ENCODE peak calls at places on chromosomes 4 and X, in four cellular contexts. Q, R, F and Z are unnamed samples.

GRCh38 chr4:89837385-89837995 is 529 bp upstream of the SNCA start:
- DNase-seq in Q (no peak), R (peak; percentile 12), F (peak; percentile 37), Z (peak; percentile 25)

GRCh38 chr4:172042714-172043114 is 229.5 kb downstream of the GALNTL6 start:
- DNase-seq in Q (peak; percentile 23), R (no peak), F (peak; percentile 8), Z (peak; percentile 24)

GRCh38 chr4:3294401-3295241 is 1.8 kb downstream of the RGS12 start:
- DNase-seq in Q (no peak), R (no peak), F (no peak), Z (no peak)

GRCh38 chrX:71871367-71871766 is 39.3 kb upstream of the NHSL2 start:
- DNase-seq in Q (no peak), R (no peak), F (peak; percentile 4), Z (peak; percentile 44)

GRCh38 chrX:68669872-68670271 is 22.4 kb downstream of the STARD8 start:
- DNase-seq in Q (no peak), R (no peak), F (no peak), Z (no peak)

GRCh38 chrX:39725928-39726619 is 371.7 kb downstream of the BCOR start:
- DNase-seq in Q (no peak), R (peak; percentile 67), F (peak; percentile 67), Z (no peak)

GRCh38 chrX:97326456-97326855 is 442.7 kb downstream of the RPA4 start:
- DNase-seq in Q (no peak), R (no peak), F (no peak), Z (no peak)

GRCh38 chr4:187618701-187619278 is 376.8 kb upstream of the ZFP42 start:
- DNase-seq in Q (no peak), R (peak; percentile 26), F (peak; percentile 72), Z (no peak)

GRCh38 chrX:139559383-139560042 is 29.0 kb downstream of the F9 start:
- DNase-seq in Q (peak; percentile 24), R (no peak), F (peak; percentile 35), Z (peak; percentile 11)

GRCh38 chrX:42597481-42597880 is 180.5 kb downstream of the PPP1R2C start:
- DNase-seq in Q (no peak), R (no peak), F (no peak), Z (no peak)

GRCh38 chr4:144316869-144317268 is 176.4 kb upstream of the GYPA start:
- DNase-seq in Q (no peak), R (no peak), F (no peak), Z (no peak)

GRCh38 chr4:40990899-40991265 is 223.5 kb downstream of the APBB2 start:
- DNase-seq in Q (no peak), R (no peak), F (no peak), Z (no peak)

GRCh38 chrX:116841290-116841689 is 378.5 kb upstream of the CT83 start:
- DNase-seq in Q (no peak), R (no peak), F (no peak), Z (no peak)

GRCh38 chrX:139832728-139833309 is 100.0 kb downstream of the ATP11C start:
- DNase-seq in Q (no peak), R (no peak), F (no peak), Z (no peak)

GRCh38 chr4:83917572-83917971 is 381.7 kb downstream of the GPAT3 start:
- DNase-seq in Q (no peak), R (no peak), F (peak; percentile 29), Z (no peak)

GRCh38 chrX:53085661-53086229 is 3.6 kb downstream of the TSPYL2 start:
- DNase-seq in Q (no peak), R (no peak), F (no peak), Z (no peak)

GRCh38 chr4:153639556-153640475 is 44.3 kb upstream of the TLR2 start:
- DNase-seq in Q (no peak), R (no peak), F (no peak), Z (no peak)

GRCh38 chrX:80755174-80755573 is 54.5 kb downstream of the BRWD3 start:
- DNase-seq in Q (no peak), R (no peak), F (no peak), Z (no peak)

GRCh38 chrX:103442536-103442901 is 66.2 kb downstream of the BEX3 start:
- DNase-seq in Q (no peak), R (no peak), F (peak; percentile 85), Z (no peak)

GRCh38 chr4:181503800-181504364 is 739.3 kb upstream of the TENM3 start:
- DNase-seq in Q (no peak), R (no peak), F (no peak), Z (no peak)

GRCh38 chr4:185318679-185319078 is 77.0 kb downstream of the LRP2BP start:
- DNase-seq in Q (no peak), R (no peak), F (peak; percentile 55), Z (no peak)

GRCh38 chrX:150282953-150283352 is 80.2 kb upstream of the MAMLD1 start:
- DNase-seq in Q (no peak), R (no peak), F (no peak), Z (no peak)

GRCh38 chrX:17744896-17745523 is 7.7 kb downstream of the SCML1 start:
- DNase-seq in Q (no peak), R (no peak), F (peak; percentile 27), Z (no peak)

GRCh38 chr4:181957088-181957487 is 286.1 kb upstream of the TENM3 start:
- DNase-seq in Q (no peak), R (peak; percentile 88), F (peak; percentile 91), Z (peak; percentile 37)

GRCh38 chrX:13937370-13938052 is 92.2 kb downstream of the GEMIN8 start:
- DNase-seq in Q (no peak), R (peak; percentile 20), F (peak; percentile 5), Z (peak; percentile 2)

GRCh38 chr4:16827762-16828724 is 70.4 kb downstream of the LDB2 start:
- DNase-seq in Q (no peak), R (no peak), F (no peak), Z (no peak)

GRCh38 chrX:139877710-139878414 is 55.0 kb downstream of the ATP11C start:
- DNase-seq in Q (no peak), R (no peak), F (peak; percentile 30), Z (no peak)

GRCh38 chrX:129650821-129651510 is 3.8 kb downstream of the APLN start:
- DNase-seq in Q (no peak), R (no peak), F (no peak), Z (no peak)

GRCh38 chr4:137623013-137623412 is 90.7 kb upstream of the PCDH18 start:
- DNase-seq in Q (no peak), R (no peak), F (no peak), Z (no peak)

DNA sequence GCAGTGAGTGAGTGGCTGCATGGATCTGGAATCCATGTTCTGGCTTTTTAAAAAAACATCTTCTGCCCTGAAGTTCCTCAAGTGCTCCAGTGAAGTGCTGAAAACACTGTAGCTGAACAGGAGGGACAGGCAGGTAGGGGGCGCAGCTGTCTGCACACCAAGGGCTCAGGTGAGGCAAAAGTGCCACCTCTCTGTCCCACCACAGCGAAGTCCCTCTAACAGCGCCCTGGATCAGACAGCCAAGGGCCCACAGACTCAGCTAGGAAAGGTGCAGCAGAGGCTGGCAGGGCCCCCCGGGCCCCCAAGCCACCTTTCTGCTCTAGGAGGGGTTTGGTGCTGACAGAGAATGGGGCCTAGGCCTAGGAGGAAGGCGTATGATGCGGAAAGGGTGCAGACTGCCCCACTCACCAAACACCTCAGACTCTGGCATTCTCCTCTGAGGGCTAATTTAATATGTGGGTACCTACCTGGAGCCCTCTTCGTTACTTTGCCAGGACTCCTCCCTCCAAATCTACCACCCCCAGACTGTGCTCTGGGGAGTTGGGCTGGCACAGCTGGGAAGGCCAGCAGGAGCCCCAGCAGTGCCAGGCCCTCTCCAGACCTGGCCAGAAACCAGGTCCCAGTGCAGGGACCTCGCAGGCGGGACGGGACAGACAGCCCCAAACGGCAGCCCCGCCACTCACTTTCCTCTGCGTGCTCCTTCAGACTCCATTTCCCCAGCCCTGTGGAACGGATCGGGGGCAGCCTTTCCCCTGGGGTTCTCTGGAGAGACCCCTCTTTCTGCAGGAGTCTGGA is 73.7 kb downstream of the ENPP6 start:
- DNase-seq in Q (no peak), R (no peak), F (no peak), Z (no peak)
- TF ChIP-seq CTCF in Q (peak; percentile 36), R (no peak), F (no peak), Z (no peak)

GRCh38 chr4:71231073-71231752 is 107.6 kb upstream of the SLC4A4 start:
- DNase-seq in Q (no peak), R (peak; percentile 16), F (no peak), Z (peak; percentile 39)

GRCh38 chr4:71230258-71230594 is 108.6 kb upstream of the SLC4A4 start:
- DNase-seq in Q (no peak), R (no peak), F (no peak), Z (no peak)

GRCh38 chr4:71230613-71231012 is 108.2 kb upstream of the SLC4A4 start:
- DNase-seq in Q (no peak), R (no peak), F (no peak), Z (no peak)

GRCh38 chr4:71231753-71232420 is 106.9 kb upstream of the SLC4A4 start:
- DNase-seq in Q (no peak), R (no peak), F (no peak), Z (no peak)

DNA sequence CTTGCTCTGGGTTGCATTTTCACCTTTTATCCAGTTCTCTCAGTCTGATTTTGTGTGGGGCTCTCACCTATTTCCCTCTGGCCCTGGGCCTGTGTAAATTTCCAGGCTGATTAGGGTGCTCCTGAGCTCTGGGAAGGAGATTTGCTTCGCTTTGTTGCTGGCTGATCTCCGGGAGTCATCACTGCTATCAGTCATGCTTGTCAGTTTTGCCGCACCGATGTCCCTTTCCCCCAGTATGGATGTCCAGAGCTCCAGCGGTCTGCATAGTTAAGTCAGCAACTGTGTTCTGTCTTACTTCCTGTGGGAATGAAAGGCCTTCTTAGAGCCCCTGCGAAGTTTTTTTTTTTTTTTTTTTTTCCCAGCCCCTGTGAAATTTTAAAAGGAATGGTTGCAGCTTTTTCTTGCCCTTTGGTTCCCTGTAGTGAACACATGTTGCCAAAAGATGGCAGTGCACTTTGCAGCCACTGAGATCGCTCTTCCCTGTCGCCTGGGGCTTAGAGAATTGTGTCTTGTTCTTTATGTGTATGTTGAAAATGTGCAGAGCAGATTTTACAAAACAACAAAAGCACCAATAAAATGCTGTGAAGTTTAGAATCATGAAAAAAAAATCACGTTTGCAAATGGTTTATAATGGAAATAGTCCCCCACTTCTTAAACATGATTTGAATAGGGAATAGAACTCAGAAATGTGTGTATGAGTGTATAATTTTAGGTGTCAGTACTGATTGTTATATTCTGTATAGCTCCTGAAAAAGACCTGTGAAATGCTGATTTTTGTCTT is 109.2 kb upstream of the SLC4A4 start:
- DNase-seq in Q (peak; percentile 7), R (peak; percentile 24), F (peak; percentile 62), Z (peak; percentile 15)
- TF ChIP-seq CTCF in Q (peak; percentile 74), R (peak; percentile 72), F (peak; percentile 75), Z (peak; percentile 40)

GRCh38 chr4:37130465-37130864 is 114.1 kb upstream of the NWD2 start:
- DNase-seq in Q (no peak), R (no peak), F (no peak), Z (no peak)

GRCh38 chr4:37138019-37138653 is 106.4 kb upstream of the NWD2 start:
- DNase-seq in Q (no peak), R (no peak), F (no peak), Z (no peak)

GRCh38 chr4:37132351-37132989 is 112.1 kb upstream of the NWD2 start:
- DNase-seq in Q (peak; percentile 6), R (no peak), F (no peak), Z (no peak)
- TF ChIP-seq CTCF in Q (peak; percentile 43), R (no peak), F (no peak), Z (no peak)

GRCh38 chrX:124211312-124211942 is 121.0 kb upstream of the TEX13D start:
- DNase-seq in Q (peak; percentile 8), R (no peak), F (peak; percentile 30), Z (peak; percentile 15)
- TF ChIP-seq CTCF in Q (peak; percentile 48), R (peak; percentile 42), F (peak; percentile 63), Z (peak; percentile 29)

GRCh38 chrX:78886550-78886949 is 58.6 kb upstream of the P2RY10 start:
- DNase-seq in Q (no peak), R (peak; percentile 1), F (peak; percentile 25), Z (no peak)
- TF ChIP-seq CTCF in Q (no peak), R (peak; percentile 16), F (peak; percentile 36), Z (no peak)

GRCh38 chr4:8600266-8600665 is 7.7 kb downstream of the CPZ start:
- DNase-seq in Q (no peak), R (no peak), F (no peak), Z (no peak)
- TF ChIP-seq CTCF in Q (no peak), R (no peak), F (no peak), Z (no peak)